ENCODE peak calls at places on chromosomes 3 and 15, in eight cellular contexts. Y is Right ventricle myocardium inferior; V is sciatic nerve; W is left lung; T is activated naive CD4-positive, alpha-beta T cell treated with anti-CD3 and anti-CD28 coated beads, Interleukin-2, amount 50 U/mL, for 72 hours; H is HCT116; A is activated naive CD8-positive, alpha-beta T cell treated with anti-CD3 and anti-CD28 coated beads, Interleukin-2, amount 10 ng/mL, durations not matched to agents 7 days and 5 days; P is Right ventricle myocardium superior. I is an unnamed sample.

GRCh38 chr3:168040624-168041208 is 55.0 kb downstream of the GOLIM4 start:
- ATAC-seq in Y (peak), V (no peak), W (peak), T (no peak), H (peak), A (peak), P (peak), I (no peak)

GRCh38 chr3:30231277-30232141 is 374.9 kb upstream of the TGFBR2 start:
- ATAC-seq in Y (peak), V (peak), W (no peak), T (no peak), H (no peak), A (no peak), P (peak), I (no peak)

GRCh38 chr3:45911496-45912226 is 25.3 kb downstream of the CCR9 start:
- ATAC-seq in Y (no peak), V (no peak), W (no peak), T (no peak), H (no peak), A (no peak), P (no peak), I (no peak)

GRCh38 chr3:144683065-144683464 is 711.4 kb downstream of the DIPK2A start:
- ATAC-seq in Y (no peak), V (no peak), W (no peak), T (no peak), H (no peak), A (no peak), P (no peak), I (no peak)

GRCh38 chr3:138197058-138197457 is 10.0 kb downstream of the ARMC8 start:
- ATAC-seq in Y (peak), V (no peak), W (peak), T (no peak), H (no peak), A (no peak), P (peak), I (no peak)

GRCh38 chr3:8579943-8580342 is 64.7 kb downstream of the SSUH2 start:
- ATAC-seq in Y (no peak), V (no peak), W (no peak), T (no peak), H (no peak), A (no peak), P (no peak), I (no peak)

GRCh38 chr3:59908700-59909099 is 858.9 kb upstream of the CFAP20DC start:
- ATAC-seq in Y (no peak), V (peak), W (no peak), T (no peak), H (no peak), A (no peak), P (no peak), I (no peak)

GRCh38 chr3:32733631-32734229 is 48.7 kb downstream of the CNOT10 start:
- ATAC-seq in Y (no peak), V (no peak), W (peak), T (no peak), H (peak), A (no peak), P (no peak), I (peak)

GRCh38 chr15:68773036-68773435 is 47.7 kb downstream of the ANP32A start:
- ATAC-seq in Y (no peak), V (no peak), W (no peak), T (no peak), H (no peak), A (no peak), P (no peak), I (no peak)

GRCh38 chr3:13529196-13529975 is 19.5 kb upstream of the FBLN2 start:
- ATAC-seq in Y (no peak), V (no peak), W (no peak), T (no peak), H (no peak), A (no peak), P (no peak), I (no peak)

GRCh38 chr3:8990266-8991215 is 27.3 kb upstream of the RAD18 start:
- ATAC-seq in Y (no peak), V (no peak), W (peak), T (no peak), H (no peak), A (no peak), P (no peak), I (no peak)

GRCh38 chr15:86082619-86083377 is 3.1 kb downstream of the AGBL1 start:
- ATAC-seq in Y (no peak), V (no peak), W (peak), T (peak), H (no peak), A (no peak), P (no peak), I (peak)

GRCh38 chr3:64305731-64306130 is 80.5 kb upstream of the PRICKLE2 start:
- ATAC-seq in Y (no peak), V (no peak), W (no peak), T (no peak), H (no peak), A (no peak), P (no peak), I (no peak)

GRCh38 chr3:105527949-105528348 is 161.2 kb downstream of the ALCAM start:
- ATAC-seq in Y (no peak), V (no peak), W (no peak), T (peak), H (peak), A (no peak), P (no peak), I (peak)

GRCh38 chr15:62739082-62739481 is 303.5 kb upstream of the TPM1 start:
- ATAC-seq in Y (no peak), V (no peak), W (no peak), T (no peak), H (peak), A (no peak), P (no peak), I (no peak)

GRCh38 chr3:65153850-65154512 is 466.2 kb upstream of the ADAMTS9 start:
- ATAC-seq in Y (no peak), V (no peak), W (no peak), T (no peak), H (no peak), A (no peak), P (no peak), I (no peak)

GRCh38 chr3:36964827-36965226 is 20.0 kb upstream of the TRANK1 start:
- ATAC-seq in Y (no peak), V (no peak), W (peak), T (no peak), H (no peak), A (no peak), P (no peak), I (no peak)

GRCh38 chr3:73192036-73192738 is 130.7 kb downstream of the EBLN2 start:
- ATAC-seq in Y (no peak), V (no peak), W (no peak), T (no peak), H (peak), A (no peak), P (no peak), I (no peak)

GRCh38 chr15:43103939-43104338 is 1.9 kb downstream of the UBR1 start:
- ATAC-seq in Y (no peak), V (no peak), W (peak), T (no peak), H (no peak), A (no peak), P (no peak), I (no peak)

GRCh38 chr3:159902531-159903314 is 85.9 kb upstream of the IL12A start:
- ATAC-seq in Y (no peak), V (no peak), W (peak), T (no peak), H (no peak), A (no peak), P (no peak), I (no peak)

GRCh38 chr15:26632500-26632899 is 140.4 kb downstream of the GABRB3 start:
- ATAC-seq in Y (no peak), V (no peak), W (peak), T (no peak), H (no peak), A (no peak), P (no peak), I (no peak)

GRCh38 chr3:89419647-89420141 is 312.3 kb downstream of the EPHA3 start:
- ATAC-seq in Y (no peak), V (peak), W (no peak), T (no peak), H (no peak), A (no peak), P (peak), I (no peak)

GRCh38 chr3:192731233-192731632 is 3.9 kb upstream of the FGF12 start:
- ATAC-seq in Y (no peak), V (no peak), W (no peak), T (no peak), H (no peak), A (no peak), P (no peak), I (no peak)

GRCh38 chr3:46146548-46146947 is 61.6 kb downstream of the CCR1 start:
- ATAC-seq in Y (no peak), V (no peak), W (no peak), T (no peak), H (no peak), A (no peak), P (no peak), I (no peak)

GRCh38 chr3:23329471-23329870 is 126.3 kb downstream of the UBE2E2 start:
- ATAC-seq in Y (no peak), V (no peak), W (no peak), T (no peak), H (no peak), A (no peak), P (no peak), I (no peak)

GRCh38 chr3:50604628-50605588 is 6.7 kb downstream of the CISH start:
- ATAC-seq in Y (peak), V (no peak), W (no peak), T (no peak), H (no peak), A (no peak), P (peak), I (no peak)

GRCh38 chr15:91912336-91912735 is 58.8 kb downstream of the SLCO3A1 start:
- ATAC-seq in Y (no peak), V (no peak), W (no peak), T (no peak), H (no peak), A (no peak), P (no peak), I (no peak)

GRCh38 chr3:177429066-177429465 is 231.8 kb upstream of the TBL1XR1 start:
- ATAC-seq in Y (peak), V (peak), W (peak), T (no peak), H (no peak), A (no peak), P (peak), I (no peak)

GRCh38 chr3:66297260-66297863 is 76.6 kb downstream of the SLC25A26 start:
- ATAC-seq in Y (no peak), V (peak), W (no peak), T (no peak), H (no peak), A (no peak), P (no peak), I (no peak)

GRCh38 chr3:31918179-31919165 is 62.6 kb downstream of the OSBPL10 start:
- ATAC-seq in Y (no peak), V (no peak), W (no peak), T (peak), H (no peak), A (peak), P (no peak), I (no peak)